ENCODE peak calls at places on chromosomes 16 and 17, in seven cellular contexts. One of them, this sample, is unnamed.

GRCh38 chr16:79272141-79272577 is 328.4 kb downstream of the MAF start:
- DNase-seq in CD8-positive, alpha-beta T cell: peak; percentile 51
- DNase-seq in A673: no peak
- DNase-seq in CD8-positive, alpha-beta memory T cell: peak; percentile 39
- DNase-seq in effector memory CD4-positive, alpha-beta T cell: peak; percentile 40
- DNase-seq in K562: peak; percentile 10
- DNase-seq in thoracic aorta: no peak
- DNase-seq in this sample: peak; percentile 72

GRCh38 chr17:79949646-79950292 is 85.9 kb downstream of the TBC1D16 start:
- DNase-seq in CD8-positive, alpha-beta T cell: no peak
- DNase-seq in A673: peak; percentile 67
- DNase-seq in CD8-positive, alpha-beta memory T cell: no peak
- DNase-seq in effector memory CD4-positive, alpha-beta T cell: no peak
- DNase-seq in K562: no peak
- DNase-seq in thoracic aorta: no peak
- DNase-seq in this sample: no peak

GRCh38 chr17:8146381-8147140 is 5.6 kb downstream of the PER1 start:
- DNase-seq in CD8-positive, alpha-beta T cell: no peak
- DNase-seq in A673: no peak
- DNase-seq in CD8-positive, alpha-beta memory T cell: no peak
- DNase-seq in effector memory CD4-positive, alpha-beta T cell: no peak
- DNase-seq in K562: no peak
- DNase-seq in thoracic aorta: no peak
- DNase-seq in this sample: no peak

GRCh38 chr16:57041182-57042156 is 50.9 kb upstream of the CPNE2 start:
- DNase-seq in CD8-positive, alpha-beta T cell: peak; percentile 88
- DNase-seq in A673: no peak
- DNase-seq in CD8-positive, alpha-beta memory T cell: peak; percentile 73
- DNase-seq in effector memory CD4-positive, alpha-beta T cell: peak; percentile 77
- DNase-seq in K562: no peak
- DNase-seq in thoracic aorta: no peak
- DNase-seq in this sample: peak; percentile 86

GRCh38 chr16:66692341-66692740 is 4.2 kb downstream of the CMTM4 start:
- DNase-seq in CD8-positive, alpha-beta T cell: no peak
- DNase-seq in A673: no peak
- DNase-seq in CD8-positive, alpha-beta memory T cell: no peak
- DNase-seq in effector memory CD4-positive, alpha-beta T cell: no peak
- DNase-seq in K562: no peak
- DNase-seq in thoracic aorta: no peak
- DNase-seq in this sample: no peak

GRCh38 chr17:76899414-76899813 is 31.2 kb downstream of the MGAT5B start:
- DNase-seq in CD8-positive, alpha-beta T cell: no peak
- DNase-seq in A673: no peak
- DNase-seq in CD8-positive, alpha-beta memory T cell: no peak
- DNase-seq in effector memory CD4-positive, alpha-beta T cell: no peak
- DNase-seq in K562: no peak
- DNase-seq in thoracic aorta: no peak
- DNase-seq in this sample: no peak

GRCh38 chr17:36544049-36544319 is 735 bp upstream of the GGNBP2 start:
- DNase-seq in CD8-positive, alpha-beta T cell: peak; percentile 27
- DNase-seq in A673: peak; percentile 1
- DNase-seq in CD8-positive, alpha-beta memory T cell: no peak
- DNase-seq in effector memory CD4-positive, alpha-beta T cell: no peak
- DNase-seq in K562: peak; percentile 74
- DNase-seq in thoracic aorta: no peak
- DNase-seq in this sample: no peak

GRCh38 chr16:85201566-85201965 is 89.3 kb upstream of the CIBAR2 start:
- DNase-seq in CD8-positive, alpha-beta T cell: no peak
- DNase-seq in A673: no peak
- DNase-seq in CD8-positive, alpha-beta memory T cell: no peak
- DNase-seq in effector memory CD4-positive, alpha-beta T cell: no peak
- DNase-seq in K562: no peak
- DNase-seq in thoracic aorta: no peak
- DNase-seq in this sample: no peak

GRCh38 chr17:65901394-65901793 is 290.5 kb downstream of the CEP112 start:
- DNase-seq in CD8-positive, alpha-beta T cell: no peak
- DNase-seq in A673: no peak
- DNase-seq in CD8-positive, alpha-beta memory T cell: no peak
- DNase-seq in effector memory CD4-positive, alpha-beta T cell: no peak
- DNase-seq in K562: no peak
- DNase-seq in thoracic aorta: no peak
- DNase-seq in this sample: no peak

GRCh38 chr16:56372013-56372634 is 53.2 kb downstream of the AMFR start:
- DNase-seq in CD8-positive, alpha-beta T cell: no peak
- DNase-seq in A673: no peak
- DNase-seq in CD8-positive, alpha-beta memory T cell: no peak
- DNase-seq in effector memory CD4-positive, alpha-beta T cell: no peak
- DNase-seq in K562: no peak
- DNase-seq in thoracic aorta: no peak
- DNase-seq in this sample: no peak

GRCh38 chr16:89567656-89568594 is 7.4 kb downstream of the RPL13 start:
- DNase-seq in CD8-positive, alpha-beta T cell: no peak
- DNase-seq in A673: no peak
- DNase-seq in CD8-positive, alpha-beta memory T cell: no peak
- DNase-seq in effector memory CD4-positive, alpha-beta T cell: no peak
- DNase-seq in K562: no peak
- DNase-seq in thoracic aorta: no peak
- DNase-seq in this sample: no peak

GRCh38 chr17:14871921-14872320 is 393.2 kb downstream of the PMP22 start:
- DNase-seq in CD8-positive, alpha-beta T cell: no peak
- DNase-seq in A673: no peak
- DNase-seq in CD8-positive, alpha-beta memory T cell: no peak
- DNase-seq in effector memory CD4-positive, alpha-beta T cell: no peak
- DNase-seq in K562: no peak
- DNase-seq in thoracic aorta: no peak
- DNase-seq in this sample: no peak

GRCh38 chr16:55889518-55889917 is 14.3 kb upstream of the CES5A start:
- DNase-seq in CD8-positive, alpha-beta T cell: no peak
- DNase-seq in A673: no peak
- DNase-seq in CD8-positive, alpha-beta memory T cell: no peak
- DNase-seq in effector memory CD4-positive, alpha-beta T cell: no peak
- DNase-seq in K562: no peak
- DNase-seq in thoracic aorta: no peak
- DNase-seq in this sample: no peak

GRCh38 chr16:71357681-71358080 is 842 bp upstream of the CALB2 start:
- DNase-seq in CD8-positive, alpha-beta T cell: no peak
- DNase-seq in A673: peak; percentile 24
- DNase-seq in CD8-positive, alpha-beta memory T cell: no peak
- DNase-seq in effector memory CD4-positive, alpha-beta T cell: no peak
- DNase-seq in K562: peak; percentile 11
- DNase-seq in thoracic aorta: no peak
- DNase-seq in this sample: no peak

GRCh38 chr17:9865585-9865984 is 39.5 kb downstream of the RCVRN start:
- DNase-seq in CD8-positive, alpha-beta T cell: no peak
- DNase-seq in A673: no peak
- DNase-seq in CD8-positive, alpha-beta memory T cell: no peak
- DNase-seq in effector memory CD4-positive, alpha-beta T cell: no peak
- DNase-seq in K562: no peak
- DNase-seq in thoracic aorta: no peak
- DNase-seq in this sample: no peak

GRCh38 chr17:19387921-19388521 is 1.0 kb upstream of the MFAP4 start:
- DNase-seq in CD8-positive, alpha-beta T cell: no peak
- DNase-seq in A673: peak; percentile 74
- DNase-seq in CD8-positive, alpha-beta memory T cell: no peak
- DNase-seq in effector memory CD4-positive, alpha-beta T cell: no peak
- DNase-seq in K562: no peak
- DNase-seq in thoracic aorta: no peak
- DNase-seq in this sample: no peak

DNA sequence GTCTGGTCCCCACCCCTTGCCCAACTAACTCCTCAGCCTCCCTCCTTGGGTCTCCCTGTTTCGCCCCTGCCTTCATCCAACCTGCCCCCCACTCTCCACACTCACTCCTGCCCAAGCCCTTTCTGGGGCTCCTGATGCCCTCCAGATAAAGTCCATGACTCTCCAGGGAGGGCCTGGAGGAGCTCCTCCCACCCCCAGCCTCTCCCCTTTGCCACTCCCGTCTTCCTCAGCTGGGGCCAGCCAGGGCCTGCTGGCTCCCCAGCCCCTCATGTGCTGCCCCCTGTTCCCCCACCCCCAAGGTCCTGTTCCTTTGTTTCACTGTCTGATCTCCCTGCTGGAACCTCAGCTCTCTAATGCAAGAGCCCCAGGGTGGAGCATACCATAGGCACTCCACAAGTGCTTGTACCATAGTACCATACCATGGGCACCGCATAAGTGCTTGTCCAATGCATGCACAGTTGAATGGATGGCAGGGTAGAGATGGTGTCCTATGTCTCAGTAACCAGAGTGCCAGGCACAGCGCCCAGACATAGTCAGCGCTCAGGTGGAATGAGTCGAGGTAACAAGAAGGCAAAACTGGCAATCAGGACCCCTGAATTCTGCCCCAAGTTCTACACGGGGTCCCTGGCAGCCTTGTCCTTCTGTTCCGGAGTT is 1.5 kb downstream of the PLCD3 start:
- DNase-seq in CD8-positive, alpha-beta T cell: no peak
- DNase-seq in A673: no peak
- DNase-seq in CD8-positive, alpha-beta memory T cell: no peak
- DNase-seq in effector memory CD4-positive, alpha-beta T cell: no peak
- DNase-seq in K562: no peak
- DNase-seq in thoracic aorta: no peak
- DNase-seq in this sample: no peak
- H3K4me3 ChIP-seq in CD8-positive, alpha-beta T cell: no peak overlapping the region
- H3K4me3 ChIP-seq in A673: no peak overlapping the region
- H3K4me3 ChIP-seq in CD8-positive, alpha-beta memory T cell: no peak overlapping the region
- H3K4me3 ChIP-seq in effector memory CD4-positive, alpha-beta T cell: no peak overlapping the region
- H3K4me3 ChIP-seq in K562: no peak overlapping the region
- H3K4me3 ChIP-seq in thoracic aorta: peak overlapping the region; percentile 96
- H3K4me3 ChIP-seq in this sample: no peak overlapping the region

DNA sequence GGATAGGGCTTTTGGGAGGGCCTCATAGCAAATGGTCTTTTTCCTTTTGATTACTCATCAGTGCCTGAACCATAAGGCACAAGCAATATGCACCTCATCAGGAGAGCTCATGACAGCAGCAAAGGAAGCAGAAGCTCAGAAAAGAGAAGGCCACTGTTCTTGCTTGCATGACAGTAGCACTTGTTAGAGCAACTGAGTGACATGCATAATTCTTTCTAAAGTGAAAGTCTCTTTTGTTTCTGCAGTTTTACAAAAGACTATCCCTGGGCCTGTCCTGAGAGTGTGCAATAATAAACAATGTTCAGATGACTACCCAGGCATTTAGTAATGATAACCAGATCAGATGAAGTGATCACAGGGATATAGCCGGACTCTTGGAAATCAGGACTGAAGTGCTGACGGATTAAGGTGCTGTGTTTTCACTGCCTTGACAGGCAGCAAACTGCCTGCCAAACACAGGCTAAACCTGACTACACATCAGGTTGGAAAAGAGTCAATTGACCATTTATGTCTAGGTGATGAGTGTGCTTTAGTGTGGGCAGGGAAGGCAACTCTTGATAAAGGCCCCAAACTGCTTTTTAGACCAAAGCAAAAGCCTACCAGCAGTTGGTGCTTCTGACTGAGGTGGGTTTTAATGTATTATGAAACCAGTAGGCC is 1860.3 kb downstream of the TP53TG3F start:
- DNase-seq in CD8-positive, alpha-beta T cell: no peak
- DNase-seq in A673: no peak
- DNase-seq in CD8-positive, alpha-beta memory T cell: no peak
- DNase-seq in effector memory CD4-positive, alpha-beta T cell: no peak
- DNase-seq in K562: no peak
- DNase-seq in thoracic aorta: no peak
- DNase-seq in this sample: no peak
- H3K27ac ChIP-seq in CD8-positive, alpha-beta T cell: no peak overlapping the region
- H3K27ac ChIP-seq in A673: no peak overlapping the region
- H3K27ac ChIP-seq in CD8-positive, alpha-beta memory T cell: no peak overlapping the region
- H3K27ac ChIP-seq in effector memory CD4-positive, alpha-beta T cell: no peak overlapping the region
- H3K27ac ChIP-seq in K562: no peak overlapping the region
- H3K27ac ChIP-seq in thoracic aorta: no peak overlapping the region
- H3K27ac ChIP-seq in this sample: no peak overlapping the region

DNA sequence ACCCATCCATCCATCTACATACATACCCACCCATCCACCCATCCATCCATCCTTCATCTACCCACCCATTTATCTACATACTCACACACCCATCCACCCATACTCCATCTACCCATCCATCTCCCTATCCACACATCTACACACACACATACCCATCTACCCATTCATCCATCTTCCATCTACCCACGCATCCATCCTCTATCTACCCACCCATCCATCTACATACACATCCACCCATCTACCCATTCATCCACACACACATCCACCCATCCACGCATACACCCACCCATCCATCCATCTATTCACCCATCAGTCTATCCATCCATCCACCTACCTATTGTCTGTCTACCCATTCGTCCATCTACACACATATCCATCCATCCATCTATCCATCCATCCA is 227.8 kb downstream of the ZNF423 start:
- DNase-seq in CD8-positive, alpha-beta T cell: no peak
- DNase-seq in A673: no peak
- DNase-seq in CD8-positive, alpha-beta memory T cell: no peak
- DNase-seq in effector memory CD4-positive, alpha-beta T cell: no peak
- DNase-seq in K562: no peak
- DNase-seq in thoracic aorta: no peak
- DNase-seq in this sample: no peak
- H3K4me1 ChIP-seq in CD8-positive, alpha-beta T cell: no peaks in the 10 kb centered on the region
- H3K4me1 ChIP-seq in A673: no peaks in the 10 kb centered on the region
- H3K4me1 ChIP-seq in CD8-positive, alpha-beta memory T cell: no peaks in the 10 kb centered on the region
- H3K4me1 ChIP-seq in effector memory CD4-positive, alpha-beta T cell: no peaks in the 10 kb centered on the region
- H3K4me1 ChIP-seq in K562: no peaks in the 10 kb centered on the region
- H3K4me1 ChIP-seq in thoracic aorta: peaks cover 7% of the 10 kb centered on the region
- H3K4me1 ChIP-seq in this sample: no peaks in the 10 kb centered on the region

GRCh38 chr17:3754066-3754457 is 30.4 kb downstream of the HASPIN start:
- DNase-seq in CD8-positive, alpha-beta T cell: no peak
- DNase-seq in A673: no peak
- DNase-seq in CD8-positive, alpha-beta memory T cell: no peak
- DNase-seq in effector memory CD4-positive, alpha-beta T cell: no peak
- DNase-seq in K562: no peak
- DNase-seq in thoracic aorta: no peak
- DNase-seq in this sample: no peak

GRCh38 chr17:3750926-3751325 is 27.2 kb downstream of the HASPIN start:
- DNase-seq in CD8-positive, alpha-beta T cell: peak; percentile 65
- DNase-seq in A673: no peak
- DNase-seq in CD8-positive, alpha-beta memory T cell: no peak
- DNase-seq in effector memory CD4-positive, alpha-beta T cell: peak; percentile 35
- DNase-seq in K562: no peak
- DNase-seq in thoracic aorta: no peak
- DNase-seq in this sample: peak; percentile 32

GRCh38 chr17:3751836-3752235 is 28.1 kb downstream of the HASPIN start:
- DNase-seq in CD8-positive, alpha-beta T cell: no peak
- DNase-seq in A673: no peak
- DNase-seq in CD8-positive, alpha-beta memory T cell: no peak
- DNase-seq in effector memory CD4-positive, alpha-beta T cell: no peak
- DNase-seq in K562: no peak
- DNase-seq in thoracic aorta: no peak
- DNase-seq in this sample: no peak

GRCh38 chr17:3755335-3756030 is 31.8 kb downstream of the HASPIN start:
- DNase-seq in CD8-positive, alpha-beta T cell: no peak
- DNase-seq in A673: no peak
- DNase-seq in CD8-positive, alpha-beta memory T cell: no peak
- DNase-seq in effector memory CD4-positive, alpha-beta T cell: no peak
- DNase-seq in K562: peak; percentile 22
- DNase-seq in thoracic aorta: no peak
- DNase-seq in this sample: no peak

GRCh38 chr17:3754458-3755334 is 31.0 kb downstream of the HASPIN start:
- DNase-seq in CD8-positive, alpha-beta T cell: peak; percentile 75
- DNase-seq in A673: no peak
- DNase-seq in CD8-positive, alpha-beta memory T cell: peak; percentile 69
- DNase-seq in effector memory CD4-positive, alpha-beta T cell: peak; percentile 79
- DNase-seq in K562: peak; percentile 82
- DNase-seq in thoracic aorta: no peak
- DNase-seq in this sample: peak; percentile 46
- H3K4me3 ChIP-seq in CD8-positive, alpha-beta T cell: peak overlapping the region; percentile 53
- H3K4me3 ChIP-seq in A673: no peak overlapping the region
- H3K4me3 ChIP-seq in CD8-positive, alpha-beta memory T cell: peak overlapping the region; percentile 37
- H3K4me3 ChIP-seq in effector memory CD4-positive, alpha-beta T cell: peak overlapping the region; percentile 49
- H3K4me3 ChIP-seq in K562: peak overlapping the region; percentile 50
- H3K4me3 ChIP-seq in thoracic aorta: no peak overlapping the region
- H3K4me3 ChIP-seq in this sample: peak overlapping the region; percentile 59

GRCh38 chr17:521561-522325 is 169.1 kb upstream of the RPH3AL start:
- DNase-seq in CD8-positive, alpha-beta T cell: no peak
- DNase-seq in A673: no peak
- DNase-seq in CD8-positive, alpha-beta memory T cell: no peak
- DNase-seq in effector memory CD4-positive, alpha-beta T cell: no peak
- DNase-seq in K562: no peak
- DNase-seq in thoracic aorta: no peak
- DNase-seq in this sample: no peak
- H3K27ac ChIP-seq in CD8-positive, alpha-beta T cell: no peak overlapping the region
- H3K27ac ChIP-seq in A673: no peak overlapping the region
- H3K27ac ChIP-seq in CD8-positive, alpha-beta memory T cell: no peak overlapping the region
- H3K27ac ChIP-seq in effector memory CD4-positive, alpha-beta T cell: no peak overlapping the region
- H3K27ac ChIP-seq in K562: no peak overlapping the region
- H3K27ac ChIP-seq in thoracic aorta: no peak overlapping the region
- H3K27ac ChIP-seq in this sample: no peak overlapping the region

This sample was measured in naive thymus-derived CD4-positive, alpha-beta T cell.